ENCODE peak calls at places on chromosomes 1 and 21, in four cellular contexts. I is adrenal gland, R is body of pancreas, O is heart left ventricle. Z is an unnamed sample.

GRCh38 chr1:41754540-41754939 is 164.2 kb downstream of the HIVEP3 start:
- DNase-seq in I (no peak), R (no peak), O (no peak), Z (no peak)

GRCh38 chr1:209989525-209989924 is 51.5 kb downstream of the SYT14 start:
- DNase-seq in I (no peak), R (no peak), O (no peak), Z (no peak)

GRCh38 chr1:57770772-57771171 is 346.9 kb upstream of the DAB1 start:
- DNase-seq in I (no peak), R (no peak), O (no peak), Z (no peak)

GRCh38 chr1:7755448-7755847 is 15.6 kb upstream of the VAMP3 start:
- DNase-seq in I (no peak), R (no peak), O (no peak), Z (no peak)

GRCh38 chr1:222886194-222887126 is 71.6 kb downstream of the DISP1 start:
- DNase-seq in I (no peak), R (no peak), O (no peak), Z (no peak)

GRCh38 chr1:223712184-223712855 is at the start of gene CAPN2:
- DNase-seq in I (peak; percentile 87), R (peak; percentile 85), O (peak; percentile 86), Z (peak; percentile 76)

GRCh38 chr1:183121609-183122008 is 64.5 kb upstream of the LAMC2 start:
- DNase-seq in I (no peak), R (no peak), O (no peak), Z (no peak)

GRCh38 chr1:52955129-52955970 is 28.3 kb downstream of the SCP2 start:
- DNase-seq in I (no peak), R (no peak), O (no peak), Z (no peak)

GRCh38 chr1:62234709-62235108 is 40.1 kb downstream of the L1TD1 start:
- DNase-seq in I (no peak), R (no peak), O (no peak), Z (no peak)

DNA sequence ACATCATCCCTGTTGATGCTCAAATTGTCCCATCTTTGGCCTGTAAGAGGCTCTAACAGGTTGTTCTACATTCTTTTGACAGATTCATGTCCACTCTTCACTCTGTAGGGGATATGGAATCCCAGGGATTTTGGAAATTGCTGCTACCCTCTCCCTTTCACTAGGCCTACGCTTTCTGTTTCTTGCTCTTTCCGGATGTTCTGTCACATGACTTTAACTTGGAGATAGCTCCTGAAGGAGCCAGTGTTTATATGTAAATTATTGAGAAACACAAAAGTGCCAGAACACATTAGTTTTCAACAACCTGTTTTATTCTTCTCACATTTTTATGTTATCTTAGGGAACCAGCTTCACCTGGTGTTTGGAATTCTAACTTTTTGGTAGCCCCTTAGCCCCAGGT is 287.1 kb upstream of the ST6GALNAC5 start:
- DNase-seq in I (no peak), R (no peak), O (no peak), Z (no peak)
- TF ChIP-seq POLR2A in I (no peak), R (no peak), O (no peak), Z (no peak)

DNA sequence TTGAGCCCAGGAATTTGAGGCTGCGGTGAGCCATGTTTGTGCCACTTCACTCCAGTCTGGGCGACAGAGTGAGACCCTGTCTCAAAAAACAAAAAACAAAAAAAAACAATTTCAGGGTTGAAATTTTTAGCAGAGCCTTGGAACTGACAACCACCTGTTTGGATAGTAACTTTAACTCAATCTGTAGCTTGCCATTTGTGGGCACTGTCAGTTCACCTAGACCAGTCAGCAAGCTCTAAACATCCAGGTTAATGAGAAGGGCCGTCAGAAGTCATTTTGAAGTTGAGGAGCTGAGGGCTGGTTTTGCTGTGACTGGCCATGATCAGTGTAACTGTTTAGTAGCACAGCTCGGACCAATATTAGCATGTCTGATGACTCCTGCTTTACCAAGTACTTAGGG is 8.4 kb downstream of the TRAPPC10 start:
- DNase-seq in I (no peak), R (no peak), O (no peak), Z (no peak)
- H3K4me1 ChIP-seq in I (peaks cover 16% of the 10 kb centered on the region), R (peaks cover 43% of the 10 kb centered on the region), O (peaks cover 54% of the 10 kb centered on the region), Z (peaks cover 3% of the 10 kb centered on the region)

DNA sequence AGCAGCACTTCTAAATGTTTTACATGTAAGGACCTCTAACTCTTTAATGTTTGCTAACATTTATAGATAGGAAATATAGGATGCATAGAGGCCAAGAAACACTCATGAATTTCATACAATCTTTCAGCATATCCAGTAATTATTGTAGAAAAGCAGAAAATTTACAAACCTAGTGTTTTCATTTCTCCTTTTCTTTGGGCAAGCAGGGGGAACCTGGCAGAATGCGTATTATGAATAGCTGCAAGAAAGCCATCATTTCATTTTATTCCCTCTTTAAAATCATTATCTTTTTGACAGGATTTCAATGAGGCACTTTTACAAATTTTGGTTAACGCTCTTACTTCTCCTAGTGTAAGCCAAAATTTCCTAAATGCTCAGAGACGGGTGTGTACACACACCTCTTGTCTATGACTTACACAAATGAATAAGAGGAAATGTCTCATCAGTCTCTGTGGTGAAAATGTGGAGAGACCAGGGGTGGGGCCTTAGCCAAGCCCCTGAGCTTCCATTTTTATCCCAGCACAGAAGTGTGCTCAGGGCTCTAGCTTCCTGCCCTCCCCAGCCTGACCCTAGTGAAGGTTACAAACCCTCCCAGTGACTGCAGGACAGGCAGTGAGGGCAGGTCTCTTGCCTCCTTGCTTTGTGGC is 91.6 kb downstream of the LRRC8C start:
- DNase-seq in I (no peak), R (no peak), O (peak; percentile 57), Z (no peak)
- TF ChIP-seq POLR2A in I (no peak), R (no peak), O (no peak), Z (no peak)

DNA sequence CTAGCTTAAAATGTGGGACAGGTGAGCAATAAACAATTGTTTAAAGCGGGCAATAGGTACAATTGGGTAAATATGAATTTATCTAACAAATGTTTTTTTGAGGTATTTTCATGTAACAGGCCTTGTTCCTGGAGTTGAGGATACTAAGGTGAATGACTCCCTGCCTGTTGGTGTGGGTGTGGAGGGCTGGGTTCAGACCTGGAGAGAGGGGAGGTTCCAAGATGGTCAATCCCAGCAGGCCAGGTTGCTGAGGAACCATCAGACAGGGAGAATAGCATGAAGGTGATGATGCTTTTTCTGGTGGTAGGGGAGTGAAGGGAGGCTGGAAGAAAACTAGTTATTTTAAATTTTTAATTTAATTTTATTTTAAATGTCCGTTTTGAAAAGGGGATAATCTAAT is 46.3 kb downstream of the CDC14A start:
- DNase-seq in I (no peak), R (no peak), O (no peak), Z (no peak)
- H3K4me1 ChIP-seq in I (no peaks in the 10 kb centered on the region), R (no peaks in the 10 kb centered on the region), O (peaks cover 3% of the 10 kb centered on the region), Z (no peaks in the 10 kb centered on the region)

DNA sequence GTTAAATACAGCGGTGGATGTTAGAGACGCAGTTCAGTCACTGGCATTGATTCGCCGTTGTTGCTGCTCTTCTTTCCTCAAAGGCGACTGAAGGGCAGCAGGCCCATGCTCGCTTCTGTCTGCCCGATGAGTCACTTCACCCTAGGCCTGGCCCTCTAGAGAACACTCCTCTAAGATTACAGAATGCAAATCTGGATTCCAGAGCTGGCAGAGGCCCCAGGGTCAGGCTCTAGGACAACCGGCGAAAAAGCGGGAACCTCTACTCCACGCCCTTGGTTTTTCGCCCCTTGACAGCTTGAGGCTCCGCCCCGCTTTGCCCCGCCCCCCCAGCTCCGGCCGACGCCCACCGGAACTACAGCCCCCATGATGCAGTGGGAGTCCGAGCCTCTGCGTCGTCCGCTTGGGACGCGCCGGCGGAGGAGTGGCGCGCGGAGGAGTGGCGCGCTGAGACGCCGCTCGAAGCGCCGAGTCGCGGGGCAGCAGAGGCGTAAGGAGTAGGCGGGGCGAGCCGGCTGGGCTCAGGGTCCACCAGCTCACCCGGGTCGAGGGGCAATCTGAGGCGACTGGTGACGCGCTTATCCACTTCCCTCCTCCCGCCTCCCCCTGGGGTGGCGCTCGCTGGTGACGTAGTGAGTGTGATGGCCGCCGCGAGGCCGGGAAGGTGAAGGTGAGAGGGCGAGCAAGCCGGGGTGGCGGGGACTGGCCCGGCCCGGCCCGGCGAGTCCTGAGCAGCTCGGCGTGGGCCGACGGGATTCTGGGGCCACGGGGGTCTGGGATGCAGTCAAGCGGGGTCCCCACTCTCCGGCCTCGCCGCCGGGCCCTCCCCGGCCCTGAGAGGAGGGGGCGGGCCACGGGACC is at the start of gene MFN2:
- DNase-seq in I (peak; percentile 97), R (peak; percentile 96), O (peak; percentile 97), Z (peak; percentile 97)
- TF ChIP-seq POLR2A in I (peak; percentile 45), R (peak; percentile 65), O (peak; percentile 71), Z (peak; percentile 14)

GRCh38 chr1:55472784-55473183 is 257.6 kb upstream of the USP24 start:
- DNase-seq in I (no peak), R (no peak), O (no peak), Z (no peak)
- H3K4me1 ChIP-seq in I (no peaks in the 10 kb centered on the region), R (peaks cover 15% of the 10 kb centered on the region), O (peaks cover 13% of the 10 kb centered on the region), Z (no peaks in the 10 kb centered on the region)

GRCh38 chr1:111738436-111739221 is 566 bp downstream of the INKA2 start:
- DNase-seq in I (peak; percentile 59), R (peak; percentile 49), O (peak; percentile 84), Z (peak; percentile 78)
- TF ChIP-seq POLR2A in I (no peak), R (no peak), O (peak; percentile 67), Z (peak; percentile 29)

GRCh38 chr1:114758251-114758832 is 558 bp upstream of the CSDE1 start:
- DNase-seq in I (no peak), R (no peak), O (no peak), Z (no peak)

GRCh38 chr1:114756009-114756892 is 1.5 kb downstream of the CSDE1 start:
- DNase-seq in I (no peak), R (no peak), O (no peak), Z (no peak)

GRCh38 chr1:114755006-114755936 is 2.5 kb downstream of the CSDE1 start:
- DNase-seq in I (no peak), R (no peak), O (no peak), Z (no peak)

GRCh38 chr1:114757455-114758250 is at the start of gene CSDE1:
- DNase-seq in I (peak; percentile 97), R (peak; percentile 98), O (peak; percentile 97), Z (peak; percentile 98)

DNA sequence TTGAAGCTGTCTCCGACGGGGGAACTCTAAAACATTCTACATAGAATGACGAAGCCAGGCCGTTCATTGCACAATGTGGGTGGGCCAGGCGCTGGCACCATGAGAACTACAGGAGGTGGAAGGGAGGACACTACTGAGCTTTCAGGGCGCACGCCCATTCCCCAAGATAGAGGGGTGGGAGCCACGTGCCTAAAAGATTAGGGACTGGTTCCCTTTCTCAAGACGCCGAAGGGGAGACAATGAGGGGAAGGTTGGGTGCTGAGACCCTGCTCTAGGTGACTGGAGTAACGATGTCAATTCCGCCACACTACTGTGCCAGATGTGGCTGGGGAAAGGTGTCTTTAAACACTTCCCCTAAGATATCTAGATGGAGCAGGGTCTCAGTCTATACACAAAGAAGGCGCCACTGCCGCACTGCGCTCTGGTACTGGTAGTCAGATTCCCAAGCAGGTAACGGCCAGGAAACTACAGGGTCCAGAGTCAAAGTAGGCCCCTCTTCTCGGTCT is 782 bp downstream of the CSDE1 start:
- DNase-seq in I (peak; percentile 40), R (peak; percentile 32), O (no peak), Z (peak; percentile 22)
- H3K4me1 ChIP-seq in I (peaks cover 37% of the 10 kb centered on the region), R (peaks cover 55% of the 10 kb centered on the region), O (peaks cover 56% of the 10 kb centered on the region), Z (peaks cover 18% of the 10 kb centered on the region)